ENCODE peak calls at places on chromosomes 16 and 17, in nine cellular contexts. D is GM23248; U is esophagus squamous epithelium; W is breast epithelium; E is right cardiac atrium; J is CD8-positive, alpha-beta T cell; C is left ventricle myocardium inferior; A is trophoblast cell; H is heart left ventricle. Y is an unnamed sample. For H3K4me1, the result is how much of the 10 kb centered on the place peaks cover.

GRCh38 chr17:38601539-38602351 is 4.0 kb downstream of the SRCIN1 start:
- DNase-seq in E (no peak), D (no peak), C (no peak), H (no peak), W (no peak), A (no peak), U (no peak), J (no peak), Y (no peak)

GRCh38 chr16:87474566-87474996 is 18.2 kb downstream of the ZCCHC14 start:
- DNase-seq in U (no peak), D (no peak), J (no peak), A (no peak), E (no peak), C (no peak), H (no peak), W (no peak), Y (no peak)

GRCh38 chr16:73092236-73092781 is 44.4 kb upstream of the ZFHX3 start:
- DNase-seq in A (no peak), E (no peak), C (no peak), W (no peak), U (no peak), J (no peak), H (no peak), D (no peak), Y (no peak)

GRCh38 chr16:53643474-53643873 is 60.2 kb downstream of the RPGRIP1L start:
- DNase-seq in A (no peak), C (no peak), E (no peak), J (no peak), D (no peak), H (no peak), W (no peak), U (no peak), Y (no peak)

GRCh38 chr16:88428156-88428555 is 24.9 kb upstream of the ZFPM1 start:
- DNase-seq in A (no peak), D (no peak), E (no peak), W (no peak), J (no peak), H (no peak), C (no peak), U (no peak), Y (no peak)

GRCh38 chr16:89172171-89172900 is 788 bp downstream of the CDH15 start:
- DNase-seq in D (no peak), C (no peak), J (no peak), W (no peak), H (no peak), E (peak), U (no peak), A (no peak), Y (no peak)

GRCh38 chr17:17269926-17270773 is 10.9 kb downstream of the COPS3 start:
- DNase-seq in W (no peak), U (no peak), C (no peak), J (no peak), D (no peak), E (no peak), A (no peak), H (no peak), Y (no peak)

GRCh38 chr16:35573407-35573806 is 2114.0 kb downstream of the TP53TG3F start:
- DNase-seq in W (no peak), D (no peak), C (no peak), E (no peak), H (no peak), J (no peak), A (no peak), U (no peak), Y (no peak)

GRCh38 chr17:72529386-72529785 is 408.6 kb downstream of the SOX9 start:
- DNase-seq in E (no peak), C (no peak), U (no peak), D (no peak), W (no peak), A (no peak), J (no peak), H (no peak), Y (no peak)

GRCh38 chr16:12063004-12063395 is 86.5 kb downstream of the SNX29 start:
- DNase-seq in J (no peak), W (no peak), H (no peak), U (no peak), E (no peak), C (no peak), D (no peak), A (no peak), Y (peak)

GRCh38 chr17:13601776-13602551 is at the start of gene HS3ST3A1:
- DNase-seq in U (no peak), A (peak), J (no peak), D (peak), W (no peak), H (peak), E (peak), C (peak), Y (peak)

GRCh38 chr17:81831957-81832607 is 1.0 kb downstream of the MCRIP1 start:
- DNase-seq in E (no peak), W (no peak), C (no peak), D (peak), J (peak), H (no peak), A (no peak), U (no peak), Y (no peak)

GRCh38 chr17:17994271-17994670 is 21.6 kb downstream of the DRC3 start:
- DNase-seq in U (no peak), D (peak), C (peak), W (no peak), E (peak), J (no peak), H (no peak), A (no peak), Y (no peak)

GRCh38 chr16:89720859-89721643 is at the start of the genes VPS9D1 and ZNF276:
- DNase-seq in C (peak), H (peak), D (peak), U (no peak), A (peak), J (peak), E (peak), W (peak), Y (peak)

GRCh38 chr17:62805234-62805633 is 2.9 kb downstream of the MARCHF10 start:
- DNase-seq in U (no peak), E (no peak), C (no peak), D (peak), W (no peak), H (no peak), J (no peak), A (no peak), Y (no peak)

GRCh38 chr16:10584956-10585561 is 4.7 kb upstream of the EMP2 start:
- DNase-seq in A (no peak), U (no peak), W (no peak), C (no peak), H (no peak), D (peak), E (no peak), J (no peak), Y (no peak)

GRCh38 chr16:1863681-1864460 is 8.1 kb downstream of the MEIOB start:
- DNase-seq in W (no peak), H (no peak), C (no peak), J (no peak), U (no peak), A (no peak), E (no peak), D (peak), Y (peak)

GRCh38 chr17:44786551-44787081 is 27.8 kb downstream of the ADAM11 start:
- DNase-seq in C (peak), H (peak), W (no peak), E (peak), D (no peak), U (no peak), J (no peak), A (no peak), Y (no peak)

GRCh38 chr17:36885761-36886365 is 51.4 kb upstream of the LHX1 start:
- DNase-seq in E (no peak), C (no peak), J (no peak), A (no peak), W (no peak), U (no peak), H (no peak), D (no peak), Y (no peak)

GRCh38 chr16:50744911-50745310 is 3.0 kb downstream of the CYLD start:
- DNase-seq in C (no peak), H (no peak), D (peak), W (no peak), A (no peak), E (no peak), J (no peak), U (no peak), Y (no peak)

GRCh38 chr16:46759309-46759708 is 11.2 kb upstream of the MYLK3 start:
- DNase-seq in W (no peak), J (no peak), U (no peak), A (no peak), H (no peak), E (no peak), D (no peak), C (no peak), Y (no peak)

GRCh38 chr16:14529010-14529669 is 100.9 kb downstream of the PARN start:
- DNase-seq in W (peak), J (peak), E (peak), D (peak), U (no peak), H (no peak), A (peak), C (peak), Y (peak)

GRCh38 chr16:69273009-69273408 is 38.1 kb upstream of the VPS4A start:
- DNase-seq in J (no peak), E (no peak), D (peak), C (no peak), A (no peak), W (no peak), U (no peak), H (no peak), Y (no peak)

GRCh38 chr17:68085751-68086445 is 50.4 kb downstream of the KPNA2 start:
- DNase-seq in C (no peak), E (no peak), W (no peak), J (no peak), A (no peak), D (no peak), H (no peak), U (no peak), Y (no peak)

GRCh38 chr17:27264068-27264812 is 29.7 kb upstream of the WSB1 start:
- DNase-seq in C (no peak), W (no peak), U (no peak), A (no peak), E (no peak), J (no peak), D (no peak), H (no peak), Y (no peak)

GRCh38 chr17:31327534-31328526 is 6.4 kb upstream of the EVI2A start:
- DNase-seq in A (no peak), C (no peak), D (peak), H (no peak), E (no peak), U (no peak), J (no peak), W (no peak), Y (no peak)

GRCh38 chr17:5555254-5555653 is 29.1 kb downstream of the NLRP1 start:
- DNase-seq in J (no peak), U (no peak), H (no peak), W (no peak), D (peak), A (no peak), E (no peak), C (no peak), Y (no peak)

GRCh38 chr16:1460602-1461138 is 14.2 kb downstream of the CLCN7 start:
- DNase-seq in U (no peak), J (no peak), H (peak), D (no peak), W (no peak), A (no peak), C (no peak), E (peak), Y (no peak)

GRCh38 chr16:89410794-89411309 is 79.5 kb downstream of the ANKRD11 start:
- DNase-seq in D (peak), E (peak), H (peak), W (peak), U (no peak), A (no peak), J (no peak), C (peak), Y (peak)

GRCh38 chr16:11139624-11140375 is 116.2 kb downstream of the SOCS1 start:
- DNase-seq in E (no peak), H (no peak), J (no peak), W (no peak), A (no peak), C (no peak), U (no peak), D (no peak), Y (no peak)

DNA sequence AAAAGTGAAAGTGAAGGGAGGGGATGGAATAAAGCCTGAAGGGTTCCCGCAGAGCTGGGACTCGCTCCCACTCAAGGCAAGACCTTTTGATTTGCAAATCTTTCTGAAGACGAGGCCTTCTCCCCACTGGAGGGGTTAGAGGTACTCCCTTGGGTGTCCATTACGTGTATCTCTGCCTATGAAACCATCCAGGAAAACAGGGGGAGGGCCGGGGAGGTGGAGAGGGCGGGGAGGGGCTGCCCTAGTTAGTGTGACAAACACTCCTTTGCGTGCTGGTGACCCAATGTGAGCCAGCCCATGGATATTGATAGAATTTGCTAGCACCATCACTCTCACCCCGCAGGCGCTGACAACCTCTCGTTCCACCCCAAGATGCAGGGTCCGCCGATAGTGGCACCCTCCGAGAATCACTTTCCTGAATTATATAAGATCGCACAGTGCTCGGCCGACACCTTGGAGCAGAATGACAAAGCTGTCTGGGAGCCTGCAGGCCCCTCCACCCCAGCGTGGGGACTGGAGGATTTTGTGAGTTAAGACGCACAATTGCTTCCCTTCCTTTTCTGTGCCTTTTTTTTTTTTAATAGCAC is 155.1 kb downstream of the C16orf78 start:
- DNase-seq in A (no peak), J (no peak), W (no peak), E (no peak), H (no peak), D (peak), U (no peak), C (no peak), Y (peak)
- H3K4me1 ChIP-seq in A (under half), J (under half), W (under half), E (under half), H (under half), D (under half), U (under half), C (under half), Y (under half)

DNA sequence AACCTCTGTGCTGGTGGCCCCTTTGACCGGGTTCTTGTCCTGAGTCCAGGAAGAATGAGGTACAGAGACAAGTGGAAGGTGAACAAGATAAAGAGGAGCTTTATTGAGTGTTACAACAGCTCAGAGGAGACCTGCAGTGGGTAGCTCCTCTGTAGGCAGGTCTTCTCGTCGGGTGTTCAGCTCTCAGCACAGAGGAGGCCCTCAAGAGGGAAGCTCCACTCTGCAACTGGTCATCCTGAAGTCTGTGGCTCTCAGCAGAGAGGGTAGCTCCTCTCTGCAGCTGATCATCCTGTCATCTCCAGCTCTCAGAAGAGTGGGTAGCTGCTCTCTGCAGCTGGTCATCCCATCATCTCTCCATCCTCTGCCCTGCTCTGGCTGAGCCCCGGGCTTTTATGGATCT is 39.7 kb downstream of the SCPEP1 start:
- DNase-seq in U (no peak), W (no peak), J (no peak), D (no peak), A (no peak), H (no peak), C (no peak), E (no peak), Y (no peak)
- H3K27ac ChIP-seq in U (peak), W (peak), J (no peak), D (no peak), A (no peak), H (no peak), C (no peak), E (no peak), Y (no peak)

GRCh38 chr17:59783221-59784016 is 76.0 kb downstream of the VMP1 start:
- DNase-seq in W (no peak), C (no peak), H (no peak), E (no peak), D (peak), U (no peak), J (no peak), A (no peak), Y (no peak)
- H3K4me3 ChIP-seq in W (no peak), C (peak), H (peak), E (no peak), D (peak), U (no peak), J (no peak), A (no peak), Y (no peak)

GRCh38 chr17:42191209-42191608 is 3.1 kb downstream of the GHDC start:
- DNase-seq in E (no peak), J (no peak), H (no peak), U (no peak), A (no peak), D (no peak), C (no peak), W (no peak), Y (no peak)
- H3K4me1 ChIP-seq in E (under half), J (under half), H (under half), U (under half), A (under half), D (under half), C (under half), W (under half), Y (under half)

GRCh38 chr17:42670199-42670924 is 6.4 kb downstream of the PLEKHH3 start:
- DNase-seq in H (peak), E (peak), A (no peak), C (no peak), D (no peak), W (no peak), U (no peak), J (no peak), Y (no peak)

GRCh38 chr17:42669705-42670198 is 7.0 kb downstream of the PLEKHH3 start:
- DNase-seq in D (no peak), J (no peak), U (no peak), C (no peak), W (no peak), E (no peak), A (no peak), H (peak), Y (no peak)

GRCh38 chr17:42672038-42672437 is 4.8 kb downstream of the PLEKHH3 start:
- DNase-seq in D (no peak), A (no peak), J (no peak), C (no peak), W (no peak), E (peak), U (no peak), H (peak), Y (no peak)

GRCh38 chr17:42673266-42673884 is 3.4 kb downstream of the PLEKHH3 start:
- DNase-seq in A (no peak), D (no peak), W (no peak), J (no peak), U (no peak), C (no peak), E (peak), H (peak), Y (peak)

DNA sequence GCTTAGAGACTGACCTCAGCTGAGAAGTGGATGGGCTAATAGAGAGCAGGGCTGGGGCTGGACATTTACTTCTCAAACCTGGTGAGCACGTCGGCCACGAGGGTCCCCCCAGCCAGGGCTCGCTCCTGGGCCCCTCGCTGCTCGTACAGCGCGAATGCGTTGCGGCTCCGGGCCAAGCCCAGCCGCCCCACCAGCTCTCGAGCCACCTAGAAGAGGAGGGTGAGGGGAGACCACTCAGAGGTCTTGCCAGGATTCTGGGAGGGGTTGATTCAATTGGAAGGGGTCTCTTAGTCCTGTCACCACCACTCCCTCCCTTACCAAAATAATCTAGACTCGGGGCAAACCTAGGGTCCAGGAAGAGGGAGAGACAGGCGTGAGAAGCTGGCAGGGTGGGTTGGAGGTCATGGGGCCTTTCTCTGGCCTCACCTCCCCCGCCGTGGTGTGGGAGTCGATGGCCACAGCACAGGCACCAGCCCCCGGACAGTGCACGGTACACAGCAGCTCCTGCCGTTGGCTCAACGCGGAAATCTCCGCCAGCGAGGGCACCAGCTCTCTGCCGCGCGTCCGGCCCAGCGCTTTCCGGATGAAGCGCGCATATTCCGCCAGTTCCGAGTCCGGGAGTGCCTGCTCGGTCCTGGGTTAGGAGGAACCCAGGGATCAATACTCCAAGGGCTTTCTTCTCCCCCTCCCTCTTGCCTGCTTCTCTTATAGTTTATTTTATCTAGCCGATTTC is 5.7 kb downstream of the PLEKHH3 start:
- DNase-seq in W (no peak), J (no peak), A (no peak), H (peak), E (peak), C (no peak), D (no peak), U (no peak), Y (no peak)
- H3K27ac ChIP-seq in W (peak), J (no peak), A (no peak), H (no peak), E (no peak), C (peak), D (no peak), U (peak), Y (no peak)

Y was measured in aorta.